ENCODE peak calls at places on chromosomes 13 and 19, in nine cellular contexts. S is NB4, E is posterior vena cava, L is AG09309, I is AG08396, M is NCI-H345, P is stromal cell of bone marrow, J is dorsolateral prefrontal cortex, F is iris pigment epithelial cell. G is an unnamed sample.

GRCh38 chr13:74243637-74244526 is 109.7 kb upstream of the KLF12 start:
- DNase-seq in S (no peak), E (no peak), L (peak), I (peak), M (no peak), P (peak), J (no peak), F (peak), G (no peak)

GRCh38 chr19:18091217-18091608 is 4.5 kb upstream of the IL12RB1 start:
- DNase-seq in S (peak), E (peak), L (no peak), I (no peak), M (no peak), P (no peak), J (no peak), F (no peak), G (peak)

GRCh38 chr19:31902821-31903220 is 442.6 kb upstream of the ZNF507 start:
- DNase-seq in S (no peak), E (no peak), L (no peak), I (no peak), M (no peak), P (no peak), J (no peak), F (no peak), G (no peak)

GRCh38 chr19:861756-862528 is 2.5 kb downstream of the CFD start:
- DNase-seq in S (peak), E (no peak), L (no peak), I (peak), M (peak), P (no peak), J (no peak), F (peak), G (no peak)

GRCh38 chr13:73757471-73758233 is 376.6 kb downstream of the KLF12 start:
- DNase-seq in S (no peak), E (no peak), L (no peak), I (no peak), M (no peak), P (no peak), J (no peak), F (no peak), G (no peak)

GRCh38 chr13:93932901-93933300 is 546.6 kb downstream of the DCT start:
- DNase-seq in S (no peak), E (no peak), L (no peak), I (no peak), M (no peak), P (no peak), J (no peak), F (no peak), G (no peak)

GRCh38 chr13:96198038-96198437 is 108.1 kb downstream of the HS6ST3 start:
- DNase-seq in S (no peak), E (no peak), L (no peak), I (no peak), M (no peak), P (no peak), J (no peak), F (no peak), G (no peak)

GRCh38 chr13:51865838-51866237 is 4.1 kb downstream of the CCDC70 start:
- DNase-seq in S (no peak), E (no peak), L (no peak), I (no peak), M (no peak), P (no peak), J (no peak), F (no peak), G (no peak)

GRCh38 chr13:97289514-97290298 is 67.6 kb downstream of the MBNL2 start:
- DNase-seq in S (no peak), E (no peak), L (no peak), I (no peak), M (no peak), P (no peak), J (no peak), F (no peak), G (no peak)

GRCh38 chr19:41911889-41912731 is 16.1 kb downstream of the ERFL start:
- DNase-seq in S (no peak), E (no peak), L (no peak), I (no peak), M (no peak), P (no peak), J (no peak), F (no peak), G (no peak)

GRCh38 chr13:111296417-111296816 is 24.0 kb upstream of the TEX29 start:
- DNase-seq in S (no peak), E (no peak), L (no peak), I (no peak), M (no peak), P (no peak), J (no peak), F (no peak), G (no peak)

GRCh38 chr13:51844862-51845573 is at the start of gene TMEM272:
- DNase-seq in S (peak), E (no peak), L (no peak), I (peak), M (peak), P (no peak), J (peak), F (peak), G (peak)

GRCh38 chr13:26656919-26657318 is 99.4 kb downstream of the WASF3 start:
- DNase-seq in S (peak), E (no peak), L (peak), I (peak), M (no peak), P (peak), J (no peak), F (peak), G (no peak)

GRCh38 chr19:30662211-30662861 is 290.2 kb downstream of the ZNF536 start:
- DNase-seq in S (no peak), E (no peak), L (no peak), I (no peak), M (no peak), P (no peak), J (no peak), F (peak), G (no peak)

GRCh38 chr19:40803857-40804782 is 5.1 kb downstream of the EGLN2 start:
- DNase-seq in S (peak), E (no peak), L (no peak), I (no peak), M (no peak), P (no peak), J (no peak), F (no peak), G (peak)